ENCODE peak calls at places on chromosome 9, in four cellular contexts. N is H1, T is IMR-90, O is mesendoderm. C is an unnamed sample.

GRCh38 chr9:93507780-93508179 is 54.4 kb upstream of the FAM120AOS start:
- DNase-seq in N (no peak), T (no peak), O (no peak), C (no peak)

GRCh38 chr9:101437806-101438232 is 2.2 kb upstream of the ALDOB start:
- DNase-seq in N (no peak), T (no peak), O (no peak), C (no peak)

GRCh38 chr9:116278326-116278725 is 124.7 kb downstream of the PAPPA start:
- DNase-seq in N (no peak), T (no peak), O (no peak), C (no peak)

GRCh38 chr9:21561502-21561901 is 79.4 kb upstream of the IFNE start:
- DNase-seq in N (no peak), T (no peak), O (no peak), C (no peak)

GRCh38 chr9:7777776-7778175 is 21.8 kb downstream of the DMAC1 start:
- DNase-seq in N (no peak), T (no peak), O (no peak), C (no peak)

GRCh38 chr9:123036886-123037540 is 3.5 kb downstream of the GPR21 start:
- DNase-seq in N (no peak), T (peak), O (no peak), C (no peak)

GRCh38 chr9:22232971-22233370 is 213.7 kb upstream of the DMRTA1 start:
- DNase-seq in N (no peak), T (no peak), O (no peak), C (no peak)

GRCh38 chr9:16834817-16835216 is 35.7 kb downstream of the BNC2 start:
- DNase-seq in N (no peak), T (no peak), O (no peak), C (no peak)

GRCh38 chr9:112971415-112971814 is 40.6 kb downstream of the ZNF883 start:
- DNase-seq in N (peak), T (peak), O (peak), C (peak)

GRCh38 chr9:22440841-22441240 is 5.8 kb upstream of the DMRTA1 start:
- DNase-seq in N (no peak), T (no peak), O (no peak), C (no peak)

DNA sequence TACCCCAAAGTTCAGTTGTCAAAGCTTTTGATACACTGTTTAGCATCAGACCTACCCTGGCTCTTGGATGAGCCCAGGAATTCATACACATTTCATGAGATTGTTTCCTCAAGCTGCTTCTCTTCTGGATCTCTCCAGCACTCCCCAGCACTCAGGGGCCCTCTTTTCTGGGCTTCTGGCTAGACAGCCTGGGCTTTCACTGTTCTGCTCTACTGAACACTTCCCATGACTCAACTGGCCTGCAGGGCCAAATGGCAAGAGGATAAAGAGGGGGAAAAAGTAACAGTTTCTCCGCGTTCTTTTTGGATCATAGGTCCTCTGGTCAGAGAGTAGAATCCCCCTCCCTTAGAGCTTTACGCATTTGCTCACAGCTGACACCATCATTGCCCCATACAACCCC is 20.9 kb upstream of the LURAP1L start:
- DNase-seq in N (no peak), T (no peak), O (no peak), C (no peak)
- H4K5ac ChIP-seq in N (no peak), T (no peak), O (no peak), C (no peak)

GRCh38 chr9:2663886-2664674 is 42.5 kb downstream of the VLDLR start:
- DNase-seq in N (no peak), T (no peak), O (no peak), C (no peak)

GRCh38 chr9:2664675-2665065 is 43.1 kb downstream of the VLDLR start:
- DNase-seq in N (no peak), T (no peak), O (no peak), C (no peak)

GRCh38 chr9:2666569-2666968 is 45.0 kb downstream of the VLDLR start:
- DNase-seq in N (no peak), T (no peak), O (no peak), C (no peak)

GRCh38 chr9:2663486-2663885 is 41.9 kb downstream of the VLDLR start:
- DNase-seq in N (no peak), T (no peak), O (no peak), C (no peak)

GRCh38 chr9:2662496-2662895 is 40.9 kb downstream of the VLDLR start:
- DNase-seq in N (peak), T (no peak), O (peak), C (peak)
- H4K5ac ChIP-seq in N (no peak), T (no peak), O (no peak), C (no peak)

GRCh38 chr9:135674977-135675376 is 11.9 kb downstream of the LCN9 start:
- DNase-seq in N (no peak), T (no peak), O (no peak), C (no peak)

GRCh38 chr9:135676891-135677290 is 13.8 kb downstream of the LCN9 start:
- DNase-seq in N (no peak), T (no peak), O (no peak), C (no peak)

GRCh38 chr9:135678236-135679017 is 15.3 kb downstream of the LCN9 start:
- DNase-seq in N (no peak), T (no peak), O (no peak), C (no peak)

GRCh38 chr9:135680091-135680490 is 17.0 kb downstream of the LCN9 start:
- DNase-seq in N (no peak), T (no peak), O (no peak), C (no peak)

GRCh38 chr9:135677641-135678168 is 14.6 kb downstream of the LCN9 start:
- DNase-seq in N (no peak), T (no peak), O (no peak), C (no peak)
- H4K5ac ChIP-seq in N (no peak), T (no peak), O (no peak), C (no peak)

GRCh38 chr9:69571032-69571431 is 101.1 kb downstream of the APBA1 start:
- DNase-seq in N (no peak), T (no peak), O (no peak), C (no peak)
- H4K5ac ChIP-seq in N (no peak), T (no peak), O (no peak), C (no peak)

GRCh38 chr9:35831040-35831439 is 2.0 kb downstream of the TMEM8B start:
- DNase-seq in N (no peak), T (no peak), O (no peak), C (no peak)

GRCh38 chr9:35829084-35829763 is at the start of gene TMEM8B:
- DNase-seq in N (peak), T (peak), O (peak), C (peak)

GRCh38 chr9:35827486-35827885 is 1.0 kb downstream of the FAM221B start:
- DNase-seq in N (no peak), T (peak), O (no peak), C (no peak)

GRCh38 chr9:35828716-35829083 is at the start of gene FAM221B:
- DNase-seq in N (peak), T (no peak), O (peak), C (peak)

DNA sequence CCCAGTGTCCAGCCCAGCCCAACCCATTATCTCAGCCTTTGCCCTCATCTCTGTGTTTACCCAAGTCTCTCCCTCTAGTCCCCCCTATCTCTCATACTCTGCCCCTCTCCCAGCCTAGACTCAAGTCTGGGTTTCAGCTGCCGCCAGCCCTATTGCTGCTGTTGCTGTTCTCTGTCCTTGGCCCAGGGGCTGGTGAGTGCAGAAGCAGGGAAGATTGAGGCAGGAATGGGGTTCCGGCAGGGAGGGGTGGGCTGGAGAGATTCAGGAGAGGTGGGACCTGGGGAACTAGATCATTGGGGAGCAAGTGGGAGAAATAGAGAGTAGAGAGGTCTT is 702 bp downstream of the TMEM8B start:
- DNase-seq in N (no peak), T (no peak), O (no peak), C (no peak)
- H4K5ac ChIP-seq in N (no peak), T (peak), O (no peak), C (no peak)

GRCh38 chr9:94525396-94526035 is 29.4 kb upstream of the PCAT7 start:
- DNase-seq in N (no peak), T (no peak), O (no peak), C (no peak)

GRCh38 chr9:94528886-94529285 is 26.0 kb upstream of the PCAT7 start:
- DNase-seq in N (no peak), T (no peak), O (no peak), C (no peak)

GRCh38 chr9:94526951-94527350 is 27.9 kb upstream of the PCAT7 start:
- DNase-seq in N (no peak), T (no peak), O (no peak), C (no peak)

DNA sequence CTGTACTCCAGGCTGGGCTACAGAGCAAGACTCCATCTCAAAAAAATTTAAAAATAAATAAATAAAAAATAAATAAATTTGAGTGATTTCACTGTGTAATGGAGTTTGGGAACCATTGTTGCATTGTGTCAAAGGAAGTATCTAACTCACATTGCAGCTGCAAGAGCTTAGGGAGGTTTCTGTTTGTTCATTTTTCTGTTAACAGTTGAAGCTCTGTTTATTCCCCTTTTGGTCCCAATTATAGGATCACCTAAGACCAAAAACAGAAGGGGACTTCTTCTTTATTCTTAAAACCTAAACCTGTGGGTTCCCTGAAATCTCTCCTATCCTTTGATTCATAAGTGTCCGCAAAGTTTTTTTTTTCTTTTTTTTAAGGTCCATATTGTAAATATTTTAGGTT is 28.6 kb upstream of the PCAT7 start:
- DNase-seq in N (no peak), T (no peak), O (no peak), C (no peak)
- H4K5ac ChIP-seq in N (no peak), T (no peak), O (no peak), C (no peak)

GRCh38 chr9:110282767-110283136 is 26.4 kb upstream of the TXN start:
- DNase-seq in N (no peak), T (no peak), O (no peak), C (no peak)
- H4K5ac ChIP-seq in N (no peak), T (no peak), O (no peak), C (no peak)

GRCh38 chr9:91084896-91085295 is 276.8 kb downstream of the AUH start:
- DNase-seq in N (no peak), T (no peak), O (peak), C (no peak)
- H4K5ac ChIP-seq in N (no peak), T (no peak), O (no peak), C (no peak)

DNA sequence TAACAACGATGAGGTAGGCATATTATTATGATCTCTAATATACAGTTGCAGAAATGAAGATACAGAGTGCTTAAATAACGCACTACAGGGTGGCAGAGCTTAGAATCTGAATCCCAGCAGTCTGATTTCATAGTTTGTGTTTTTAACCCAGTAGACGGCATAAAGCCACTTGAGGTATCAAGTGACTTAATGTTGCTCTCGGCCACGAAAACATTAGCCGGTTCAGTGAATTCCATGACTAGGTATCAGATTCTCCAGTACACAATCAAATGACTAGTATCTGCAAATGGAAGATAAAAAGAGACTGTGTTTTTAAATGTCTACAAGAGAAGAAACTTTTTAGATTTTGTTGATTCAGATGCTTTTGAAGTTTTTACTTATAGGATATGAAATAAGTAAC is 24.8 kb downstream of the SMC2 start:
- DNase-seq in N (no peak), T (no peak), O (no peak), C (no peak)
- H4K5ac ChIP-seq in N (no peak), T (no peak), O (no peak), C (no peak)

C was measured in H9.